ENCODE peak calls at places on chromosomes 12 and 14, in four cellular contexts. R, V, A and P are unnamed samples.

GRCh38 chr12:122958198-122958888 is 7.9 kb downstream of the ABCB9 start:
- DNase-seq in R (no peak), V (no peak), A (no peak), P (no peak)

GRCh38 chr12:122875590-122876220 is 20.2 kb downstream of the VPS37B start:
- DNase-seq in R (no peak), V (no peak), A (peak), P (no peak)

GRCh38 chr14:74085828-74086227 is 1.1 kb downstream of the LIN52 start:
- DNase-seq in R (no peak), V (no peak), A (peak), P (no peak)

GRCh38 chr12:121114019-121114639 is 18.5 kb upstream of the P2RX7 start:
- DNase-seq in R (no peak), V (no peak), A (no peak), P (no peak)

GRCh38 chr12:39780527-39781446 is 161.2 kb upstream of the ABCD2 start:
- DNase-seq in R (no peak), V (no peak), A (no peak), P (no peak)

GRCh38 chr12:5665615-5666014 is 233.7 kb downstream of the NTF3 start:
- DNase-seq in R (no peak), V (no peak), A (no peak), P (no peak)

GRCh38 chr12:86719381-86719780 is 463.2 kb upstream of the MGAT4C start:
- DNase-seq in R (no peak), V (no peak), A (no peak), P (no peak)

GRCh38 chr12:130266751-130267150 is 70.9 kb upstream of the PIWIL1 start:
- DNase-seq in R (peak), V (no peak), A (no peak), P (peak)

GRCh38 chr12:125159687-125160086 is 94.5 kb downstream of the AACS start:
- DNase-seq in R (no peak), V (no peak), A (no peak), P (no peak)

GRCh38 chr12:94151577-94151976 is 3.2 kb downstream of the PLXNC1 start:
- DNase-seq in R (no peak), V (peak), A (no peak), P (no peak)

GRCh38 chr12:80598004-80598606 is 109.3 kb upstream of the MYF6 start:
- DNase-seq in R (no peak), V (peak), A (no peak), P (no peak)

GRCh38 chr12:125143491-125143890 is 78.3 kb downstream of the AACS start:
- DNase-seq in R (no peak), V (no peak), A (no peak), P (no peak)

GRCh38 chr14:62213516-62213915 is 451.3 kb downstream of the SNAPC1 start:
- DNase-seq in R (no peak), V (no peak), A (no peak), P (no peak)

GRCh38 chr14:56300495-56300894 is 182.3 kb downstream of the PELI2 start:
- DNase-seq in R (no peak), V (no peak), A (no peak), P (no peak)

GRCh38 chr14:70098257-70098809 is 90.4 kb downstream of the SLC8A3 start:
- DNase-seq in R (no peak), V (no peak), A (no peak), P (no peak)

GRCh38 chr14:59944909-59945308 is 25.0 kb downstream of the LRRC9 start:
- DNase-seq in R (no peak), V (no peak), A (no peak), P (no peak)

GRCh38 chr14:86527312-86527711 is 997.4 kb downstream of the FLRT2 start:
- DNase-seq in R (no peak), V (no peak), A (no peak), P (no peak)

GRCh38 chr14:105844810-105845724 is 318.7 kb downstream of the TMEM121 start:
- DNase-seq in R (no peak), V (no peak), A (no peak), P (no peak)

GRCh38 chr14:100298551-100299237 is 7.5 kb downstream of the SLC25A29 start:
- DNase-seq in R (no peak), V (no peak), A (no peak), P (no peak)

GRCh38 chr14:84025258-84026012 is 1504.5 kb upstream of the FLRT2 start:
- DNase-seq in R (no peak), V (no peak), A (no peak), P (no peak)

GRCh38 chr12:19707948-19708409 is 268.7 kb downstream of the AEBP2 start:
- DNase-seq in R (no peak), V (no peak), A (no peak), P (no peak)

GRCh38 chr14:38124496-38124895 is 83.2 kb upstream of the SSTR1 start:
- DNase-seq in R (no peak), V (no peak), A (no peak), P (no peak)

GRCh38 chr12:105699209-105699608 is 368.7 kb downstream of the C12orf75 start:
- DNase-seq in R (no peak), V (no peak), A (no peak), P (no peak)

GRCh38 chr12:45336331-45336730 is 120.4 kb downstream of the ANO6 start:
- DNase-seq in R (no peak), V (no peak), A (no peak), P (no peak)

GRCh38 chr12:46490635-46491034 is 118.1 kb upstream of the SLC38A2 start:
- DNase-seq in R (no peak), V (no peak), A (no peak), P (no peak)

GRCh38 chr14:67883717-67884116 is 64.1 kb downstream of the RAD51B start:
- DNase-seq in R (no peak), V (no peak), A (no peak), P (no peak)

GRCh38 chr12:26767116-26767515 is 65.9 kb downstream of the ITPR2 start:
- DNase-seq in R (no peak), V (peak), A (no peak), P (no peak)

GRCh38 chr12:29844667-29845066 is 60.9 kb upstream of the TMTC1 start:
- DNase-seq in R (no peak), V (no peak), A (no peak), P (no peak)

GRCh38 chr12:58302487-58303011 is 361.2 kb downstream of the ATP23 start:
- DNase-seq in R (no peak), V (no peak), A (no peak), P (no peak)

GRCh38 chr12:113101751-113102150 is 33.8 kb downstream of the RASAL1 start:
- DNase-seq in R (no peak), V (no peak), A (no peak), P (no peak)

GRCh38 chr12:6957741-6958608 is 6.8 kb downstream of the PTPN6 start:
- DNase-seq in R (no peak), V (no peak), A (no peak), P (no peak)

GRCh38 chr12:124551268-124552144 is 15.9 kb downstream of the NCOR2 start:
- DNase-seq in R (no peak), V (no peak), A (no peak), P (no peak)

GRCh38 chr14:52025310-52025709 is 36.0 kb downstream of the RTRAF start:
- DNase-seq in R (no peak), V (no peak), A (no peak), P (no peak)

GRCh38 chr14:57352771-57353170 is 37.6 kb upstream of the NAA30 start:
- DNase-seq in R (no peak), V (no peak), A (no peak), P (no peak)

DNA sequence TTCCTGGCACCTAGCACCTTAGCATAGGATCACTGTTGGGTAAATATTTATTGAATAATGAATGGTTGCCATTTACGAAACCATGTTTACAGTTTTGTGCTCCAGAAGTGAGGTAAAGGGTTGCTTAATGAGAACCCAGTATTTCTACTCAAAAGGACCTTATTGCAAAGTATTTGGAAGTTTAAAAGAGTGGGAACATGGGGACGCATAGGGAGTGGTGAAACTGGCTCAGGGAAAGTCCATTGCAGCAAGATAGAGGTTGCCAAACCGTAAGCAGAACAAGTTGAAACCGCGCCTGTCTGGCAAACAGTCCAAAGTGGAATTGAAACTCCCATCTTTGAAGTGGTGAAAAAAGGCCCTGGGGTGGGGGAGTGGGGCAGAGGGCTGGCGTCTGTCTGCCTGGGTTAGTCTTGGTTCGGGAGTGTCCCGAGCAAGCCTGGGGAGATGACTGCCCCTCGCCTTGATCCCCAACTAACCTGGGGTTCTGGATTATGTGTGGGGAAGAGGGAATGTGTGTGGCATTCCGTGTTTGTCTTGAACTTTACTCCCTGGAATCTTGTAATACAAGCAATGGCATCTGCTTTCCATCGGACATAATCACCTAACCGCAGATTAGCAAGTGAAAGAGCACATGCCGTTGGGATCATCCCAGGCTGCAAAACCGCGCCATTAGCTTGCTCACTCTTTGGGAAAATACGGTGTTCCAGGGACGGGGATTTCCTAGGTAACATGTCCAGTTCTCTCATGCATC is 7.2 kb downstream of the ALDH2 start:
- DNase-seq in R (no peak), V (peak), A (no peak), P (no peak)
- H3K4me3 ChIP-seq in R (no peak), V (peak), A (peak), P (no peak)

GRCh38 chr12:21529456-21529855 is 3.4 kb downstream of the SPX start:
- DNase-seq in R (no peak), V (no peak), A (no peak), P (no peak)
- TF ChIP-seq SUZ12 in R (no peak), V (no peak), A (no peak), P (no peak)

DNA sequence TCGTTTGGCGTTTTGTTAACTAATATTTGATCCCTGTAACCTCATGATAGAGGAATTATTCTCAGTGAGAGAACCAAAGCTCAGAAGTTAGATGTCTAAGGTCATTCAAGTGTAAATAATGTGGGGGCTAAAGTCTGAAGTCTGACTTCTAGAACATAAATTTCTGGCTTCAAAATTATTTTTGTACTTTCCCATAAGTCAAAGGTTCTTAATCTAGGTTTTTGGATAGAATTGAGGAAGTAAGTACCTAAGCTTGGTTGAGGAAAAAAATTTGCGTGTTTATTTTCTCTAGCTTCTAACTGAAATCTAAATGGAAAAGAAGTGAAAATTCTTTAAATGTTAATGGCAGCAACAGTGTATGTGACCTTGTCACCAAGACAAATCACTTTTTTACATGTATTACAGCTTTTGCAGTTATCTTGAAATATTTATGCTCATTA is 2.3 kb downstream of the LARP4 start:
- DNase-seq in R (no peak), V (no peak), A (no peak), P (no peak)
- H3K4me3 ChIP-seq in R (peak), V (peak), A (peak), P (no peak)

GRCh38 chr14:90383126-90383730 is 13.6 kb upstream of the CALM1 start:
- DNase-seq in R (peak), V (peak), A (peak), P (peak)

GRCh38 chr14:90382491-90383125 is 14.2 kb upstream of the CALM1 start:
- DNase-seq in R (no peak), V (peak), A (no peak), P (no peak)

GRCh38 chr14:90383731-90384542 is 12.9 kb upstream of the CALM1 start:
- DNase-seq in R (no peak), V (peak), A (no peak), P (no peak)

GRCh38 chr14:90381011-90381790 is 15.6 kb upstream of the CALM1 start:
- DNase-seq in R (no peak), V (peak), A (no peak), P (no peak)

DNA sequence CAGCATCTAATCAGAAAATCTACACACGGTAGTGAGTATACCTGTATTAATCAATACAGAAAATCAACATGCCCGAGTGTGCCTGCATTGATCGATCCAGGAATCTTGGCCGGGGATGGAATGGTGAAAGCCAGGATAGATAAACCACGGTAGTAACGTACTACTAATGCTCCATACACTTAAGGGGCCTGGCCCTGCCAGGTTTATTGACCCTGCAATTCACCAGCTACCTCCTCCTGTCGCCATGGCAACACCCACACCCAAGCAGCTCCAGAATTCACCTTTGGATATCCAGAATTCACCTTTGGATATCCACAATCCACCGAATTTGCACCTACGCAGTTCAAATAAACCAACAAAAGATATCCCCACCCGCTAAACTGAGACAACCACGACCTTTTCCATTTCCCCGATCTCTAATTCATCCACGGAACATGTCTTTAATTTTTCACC is 14.8 kb upstream of the CALM1 start:
- DNase-seq in R (no peak), V (peak), A (no peak), P (no peak)
- TF ChIP-seq SUZ12 in R (no peak), V (no peak), A (no peak), P (no peak)

GRCh38 chr12:110468212-110469048 is at the start of the genes FAM216A and GPN3:
- DNase-seq in R (peak), V (peak), A (peak), P (peak)

GRCh38 chr12:110467847-110468211 is 228 bp downstream of the GPN3 start:
- DNase-seq in R (no peak), V (no peak), A (no peak), P (no peak)

GRCh38 chr12:110465024-110465423 is 3.0 kb downstream of the GPN3 start:
- DNase-seq in R (no peak), V (no peak), A (no peak), P (no peak)

GRCh38 chr12:110466791-110467190 is 1.3 kb downstream of the GPN3 start:
- DNase-seq in R (no peak), V (no peak), A (no peak), P (no peak)
- H3K4me3 ChIP-seq in R (peak), V (peak), A (peak), P (peak)

GRCh38 chr14:34063470-34064164 is 112.7 kb upstream of the EGLN3 start:
- DNase-seq in R (no peak), V (peak), A (no peak), P (no peak)

GRCh38 chr14:34065690-34066391 is 115.0 kb upstream of the EGLN3 start:
- DNase-seq in R (no peak), V (no peak), A (no peak), P (no peak)

GRCh38 chr14:34065222-34065621 is 114.3 kb upstream of the EGLN3 start:
- DNase-seq in R (no peak), V (no peak), A (no peak), P (no peak)

GRCh38 chr14:34063042-34063441 is 112.2 kb upstream of the EGLN3 start:
- DNase-seq in R (no peak), V (no peak), A (no peak), P (no peak)

GRCh38 chr14:34064349-34064748 is 113.5 kb upstream of the EGLN3 start:
- DNase-seq in R (no peak), V (no peak), A (no peak), P (no peak)
- TF ChIP-seq SUZ12 in R (no peak), V (no peak), A (no peak), P (no peak)

DNA sequence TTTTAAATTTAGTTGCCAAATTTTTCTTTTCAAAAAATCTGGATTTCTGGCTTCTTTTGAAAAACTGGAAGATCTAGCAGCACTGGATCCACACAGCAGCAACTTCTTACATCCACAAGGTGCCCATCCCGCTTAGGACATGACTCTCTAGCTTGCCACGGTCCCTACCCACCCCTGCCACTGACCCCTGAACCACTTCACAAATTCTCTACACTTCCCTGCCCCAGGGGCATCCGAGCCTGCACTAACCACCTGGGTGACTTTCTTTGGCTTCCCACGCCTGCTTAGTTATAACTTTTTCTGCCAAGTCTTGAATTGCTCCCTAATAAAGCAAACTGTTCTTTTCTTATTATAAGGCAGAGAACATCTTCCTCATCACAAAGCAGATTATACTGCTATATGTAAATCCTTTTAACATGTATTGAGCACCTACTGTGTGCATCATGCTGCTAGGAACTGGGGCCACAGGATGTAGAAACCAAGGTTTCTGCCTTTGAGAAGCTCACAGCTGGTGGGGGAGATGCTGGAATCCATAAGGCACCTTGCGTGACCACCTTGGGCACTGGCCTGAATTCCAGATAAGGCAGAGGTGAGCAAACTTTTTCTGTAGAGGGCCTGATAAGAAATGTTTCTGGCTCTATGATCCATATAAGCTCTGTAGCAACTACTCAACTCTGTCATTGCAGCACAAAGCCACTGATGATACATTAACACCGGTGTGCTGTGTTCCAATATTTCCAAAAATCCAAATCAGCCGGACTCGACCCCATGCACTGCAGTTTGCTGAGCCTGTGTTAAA is 59.8 kb downstream of the ACTN1 start:
- DNase-seq in R (no peak), V (no peak), A (no peak), P (no peak)
- H3K4me3 ChIP-seq in R (no peak), V (no peak), A (no peak), P (no peak)

GRCh38 chr14:24394275-24394674 is 4.5 kb upstream of the NYNRIN start:
- DNase-seq in R (no peak), V (no peak), A (no peak), P (no peak)
- TF ChIP-seq SUZ12 in R (no peak), V (no peak), A (no peak), P (no peak)